ENCODE peak calls at places on chromosomes 3 and 15, in ten cellular contexts. E is A549, T is ovary, F is Peyer's patch, R is IMR-90, G is GM12892, Z is GM12891, C is transverse colon, I is tibial nerve, V is stomach. X is an unnamed sample.

GRCh38 chr3:158761350-158761749 is 29.1 kb upstream of the RARRES1 start:
- DNase-seq in F (no peak), C (no peak), V (no peak), I (no peak), Z (no peak), G (no peak), R (no peak), T (no peak), E (no peak), X (no peak)

GRCh38 chr3:16174389-16174788 is at the start of gene GALNT15:
- DNase-seq in R (peak; percentile 98), F (peak; percentile 35), Z (no peak), G (no peak), E (no peak), T (peak; percentile 87), C (peak; percentile 70), V (peak; percentile 69), I (peak; percentile 95), X (no peak)

GRCh38 chr15:83653639-83654378 is at the start of gene ADAMTSL3:
- DNase-seq in C (peak; percentile 66), R (no peak), F (no peak), V (peak; percentile 81), I (peak; percentile 59), G (no peak), Z (no peak), T (peak; percentile 78), E (peak; percentile 49), X (peak; percentile 35)

GRCh38 chr15:100002787-100003536 is 269.7 kb upstream of the LYSMD4 start:
- DNase-seq in I (no peak), E (no peak), T (no peak), V (no peak), F (no peak), Z (no peak), R (no peak), C (no peak), G (no peak), X (no peak)

GRCh38 chr3:94303266-94303665 is 240.4 kb downstream of the NSUN3 start:
- DNase-seq in G (no peak), T (no peak), Z (no peak), I (no peak), F (no peak), R (no peak), V (no peak), E (no peak), C (no peak), X (no peak)

GRCh38 chr3:66393486-66394260 is 107.1 kb downstream of the LRIG1 start:
- DNase-seq in G (no peak), E (no peak), V (no peak), C (no peak), I (no peak), F (peak; percentile 79), Z (peak; percentile 61), T (no peak), R (peak; percentile 14), X (no peak)

GRCh38 chr3:177262396-177262795 is 65.1 kb upstream of the TBL1XR1 start:
- DNase-seq in G (no peak), C (no peak), I (no peak), E (no peak), V (no peak), F (no peak), T (no peak), Z (no peak), R (peak; percentile 40), X (no peak)

GRCh38 chr3:45896956-45897355 is 10.6 kb downstream of the CCR9 start:
- DNase-seq in G (no peak), I (no peak), F (no peak), E (no peak), V (no peak), T (no peak), Z (no peak), R (peak; percentile 85), C (no peak), X (no peak)

GRCh38 chr15:64334530-64334929 is 21.4 kb downstream of the CSNK1G1 start:
- DNase-seq in I (no peak), G (no peak), Z (no peak), E (peak; percentile 44), V (no peak), T (no peak), R (no peak), F (peak; percentile 29), C (peak; percentile 39), X (no peak)

GRCh38 chr3:186566772-186567071 is 417 bp downstream of the TBCCD1 start:
- DNase-seq in E (no peak), T (no peak), Z (peak; percentile 10), V (no peak), G (no peak), F (no peak), I (no peak), R (no peak), C (no peak), X (no peak)

GRCh38 chr3:141487419-141488345 is 855 bp downstream of the RASA2 start:
- DNase-seq in E (peak; percentile 82), G (peak; percentile 59), C (peak; percentile 92), Z (peak; percentile 56), R (peak; percentile 44), V (peak; percentile 87), I (peak; percentile 49), F (peak; percentile 97), T (peak; percentile 80), X (peak; percentile 81)
- TF ChIP-seq POLR2A in E (peak; percentile 31), G (peak; percentile 72), C (peak; percentile 87), Z (no peak), R (no peak), V (no peak), I (peak; percentile 12), F (peak; percentile 83), T (no peak), X (no peak)

DNA sequence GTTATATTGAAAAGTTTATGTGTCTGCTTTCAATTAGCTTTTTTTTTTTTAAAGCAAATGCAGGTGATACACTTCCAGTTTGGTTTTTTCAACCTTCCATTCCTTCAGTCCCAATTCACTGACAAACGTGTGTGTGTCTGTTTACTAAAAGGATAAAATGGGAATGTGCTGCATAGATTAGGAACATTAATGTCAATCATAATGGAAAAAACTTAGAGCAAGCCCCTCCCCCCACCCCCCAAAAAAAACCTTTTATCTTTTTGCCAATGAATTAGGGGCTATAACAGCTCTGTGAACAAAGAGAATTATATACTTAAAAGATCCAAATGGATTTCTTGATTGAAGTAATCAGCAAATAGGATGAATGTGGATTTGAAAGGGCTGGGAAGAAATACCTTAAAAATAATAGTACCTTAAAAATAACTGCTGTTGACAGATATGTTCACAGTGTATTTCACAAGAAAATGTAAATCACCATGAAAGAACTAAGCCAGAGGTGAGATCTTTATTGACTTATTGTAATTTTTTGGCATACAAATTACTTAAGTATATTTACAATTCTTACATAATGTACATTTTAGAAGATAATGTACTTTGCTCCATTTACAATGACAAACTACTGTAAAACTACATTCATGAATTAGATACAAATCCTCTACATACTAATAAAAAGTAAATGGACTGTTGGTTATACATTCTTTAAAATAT is 3.5 kb upstream of the XXYLT1 start:
- DNase-seq in I (no peak), F (no peak), T (no peak), V (no peak), C (no peak), R (no peak), E (no peak), Z (no peak), G (no peak), X (no peak)
- TF ChIP-seq POLR2A in I (no peak), F (no peak), T (no peak), V (no peak), C (no peak), R (no peak), E (no peak), Z (no peak), G (no peak), X (no peak)

GRCh38 chr15:92733090-92733933 is 77.7 kb upstream of the FAM174B start:
- DNase-seq in R (no peak), E (no peak), T (no peak), I (no peak), F (no peak), G (no peak), C (no peak), Z (no peak), V (no peak), X (no peak)

GRCh38 chr15:92733934-92734521 is 78.5 kb upstream of the FAM174B start:
- DNase-seq in G (no peak), C (no peak), F (no peak), E (peak; percentile 80), T (peak; percentile 58), R (peak; percentile 11), V (no peak), Z (no peak), I (no peak), X (peak; percentile 22)
- TF ChIP-seq POLR2A in G (no peak), C (no peak), F (no peak), E (no peak), T (no peak), R (no peak), V (no peak), Z (no peak), I (no peak), X (no peak)

GRCh38 chr3:120352017-120352416 is 2.9 kb upstream of the LRRC58 start:
- DNase-seq in F (no peak), R (no peak), C (no peak), I (no peak), E (no peak), G (no peak), V (no peak), Z (no peak), T (no peak), X (no peak)

GRCh38 chr3:120348065-120348980 is 831 bp downstream of the LRRC58 start:
- DNase-seq in I (no peak), C (no peak), V (no peak), F (peak; percentile 39), E (no peak), R (peak; percentile 10), Z (no peak), T (no peak), G (peak; percentile 43), X (peak; percentile 48)

GRCh38 chr3:120350431-120350941 is 1.3 kb upstream of the LRRC58 start:
- DNase-seq in T (peak; percentile 63), C (peak; percentile 12), V (no peak), Z (no peak), F (no peak), R (peak; percentile 84), E (peak; percentile 40), I (no peak), G (no peak), X (peak; percentile 39)

GRCh38 chr3:120349819-120350125 is 618 bp upstream of the LRRC58 start:
- DNase-seq in R (no peak), F (no peak), G (no peak), V (no peak), T (no peak), I (no peak), Z (no peak), C (no peak), E (no peak), X (no peak)

DNA sequence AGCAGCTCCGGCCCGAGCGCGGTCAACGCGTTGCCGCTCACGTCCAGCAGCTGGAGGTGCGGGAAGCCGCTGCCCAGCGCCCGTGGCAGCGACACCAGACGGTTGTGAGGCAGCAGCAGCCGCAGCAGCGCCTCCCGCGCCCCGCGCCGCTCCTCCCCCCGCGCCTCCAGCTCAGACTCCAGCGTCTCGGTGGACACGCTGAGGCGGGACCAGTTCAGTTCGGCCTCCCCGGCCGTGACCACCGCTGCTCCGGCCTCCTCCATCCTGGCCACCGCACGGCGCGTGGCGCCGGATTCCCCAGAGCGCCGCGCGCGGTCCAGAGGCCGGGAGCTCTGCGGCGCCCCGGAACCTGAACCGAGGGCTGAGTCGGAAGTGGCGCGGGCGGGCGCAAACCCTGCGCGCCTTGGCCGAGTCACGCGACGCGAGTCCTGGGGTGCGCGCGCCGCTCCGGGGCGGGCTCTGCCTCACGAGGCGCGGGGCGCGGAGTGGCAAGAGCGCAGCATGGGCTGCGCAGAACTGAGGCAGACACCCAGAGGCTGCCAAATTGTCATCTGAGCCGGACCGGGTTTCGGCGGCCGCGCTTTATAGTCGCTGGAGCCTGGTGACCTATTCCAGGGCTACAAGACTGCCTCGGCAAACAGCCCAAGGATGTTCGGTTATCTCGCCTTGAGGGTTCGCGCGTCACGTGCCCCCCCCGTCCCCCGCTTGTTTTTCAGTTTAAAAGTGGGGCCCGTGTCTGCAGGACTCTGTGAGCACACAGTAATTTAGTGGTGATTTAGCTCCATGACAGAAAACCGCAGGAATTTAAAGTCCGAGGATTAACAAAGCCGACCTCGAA is at the start of gene LRRC58:
- DNase-seq in T (peak; percentile 95), I (peak; percentile 81), R (peak; percentile 91), Z (peak; percentile 77), V (peak; percentile 93), C (peak; percentile 91), G (peak; percentile 66), F (peak; percentile 83), E (peak; percentile 95), X (peak; percentile 97)
- TF ChIP-seq POLR2A in T (peak; percentile 89), I (peak; percentile 98), R (peak; percentile 77), Z (peak; percentile 83), V (no peak), C (peak; percentile 87), G (peak; percentile 89), F (peak; percentile 77), E (peak; percentile 80), X (peak; percentile 96)